ENCODE peak calls at places on chromosome 10, in eight cellular contexts. P is HFFc6; B is fibroblast of lung; U is AG04449; X is SJCRH30; A is astrocyte of the spinal cord; Y is activated naive CD4-positive, alpha-beta T cell; Q is GM23248. O is an unnamed sample.

GRCh38 chr10:127852456-127852855 is 40.3 kb downstream of the CLRN3 start:
- DNase-seq in X (no peak), B (no peak), A (no peak), Y (no peak), Q (no peak), P (no peak), U (no peak), O (no peak)

GRCh38 chr10:131083915-131084790 is 227.4 kb downstream of the TCERG1L start:
- DNase-seq in U (no peak), A (no peak), X (no peak), Q (no peak), Y (no peak), B (no peak), P (no peak), O (peak)

GRCh38 chr10:110613341-110613995 is 30.7 kb upstream of the RBM20 start:
- DNase-seq in U (no peak), P (no peak), Q (no peak), A (no peak), B (no peak), Y (no peak), X (no peak), O (no peak)

GRCh38 chr10:132875435-132875834 is 66.9 kb downstream of the CFAP46 start:
- DNase-seq in Y (no peak), A (no peak), X (no peak), P (no peak), U (no peak), Q (no peak), B (no peak), O (peak)

GRCh38 chr10:85492684-85493083 is 873.9 kb downstream of the GRID1 start:
- DNase-seq in U (no peak), Q (no peak), A (no peak), Y (no peak), P (no peak), X (no peak), B (no peak), O (no peak)

GRCh38 chr10:123633106-123633505 is 33.0 kb upstream of the GPR26 start:
- DNase-seq in B (no peak), Q (peak), Y (no peak), U (no peak), X (no peak), P (no peak), A (no peak), O (no peak)

GRCh38 chr10:49163741-49164140 is 24.4 kb downstream of the TMEM273 start:
- DNase-seq in U (peak), A (peak), B (peak), X (no peak), P (peak), Y (no peak), Q (peak), O (no peak)

GRCh38 chr10:22473044-22473443 is 127.7 kb downstream of the SPAG6 start:
- DNase-seq in P (no peak), Q (no peak), Y (no peak), A (no peak), U (no peak), X (no peak), B (no peak), O (no peak)

GRCh38 chr10:103592186-103593021 is 98.9 kb downstream of the NEURL1 start:
- DNase-seq in A (peak), P (no peak), X (peak), Q (peak), B (peak), Y (no peak), U (no peak), O (no peak)

GRCh38 chr10:79410315-79411094 is 34.9 kb downstream of the ZCCHC24 start:
- DNase-seq in Y (no peak), P (no peak), A (no peak), X (no peak), U (no peak), Q (no peak), B (no peak), O (peak)

GRCh38 chr10:88374392-88375145 is 208.5 kb downstream of the RNLS start:
- DNase-seq in P (no peak), Q (no peak), X (no peak), B (no peak), Y (no peak), A (no peak), U (no peak), O (no peak)

GRCh38 chr10:70540789-70541360 is 61.7 kb downstream of the PRF1 start:
- DNase-seq in A (no peak), U (no peak), X (no peak), P (no peak), B (no peak), Y (no peak), Q (no peak), O (no peak)

GRCh38 chr10:4283841-4284610 is 499.0 kb upstream of the KLF6 start:
- DNase-seq in X (no peak), B (peak), Y (no peak), U (peak), Q (peak), A (peak), P (peak), O (no peak)

GRCh38 chr10:20147679-20148078 is 331.4 kb downstream of the PLXDC2 start:
- DNase-seq in P (no peak), X (peak), A (no peak), B (no peak), U (no peak), Y (no peak), Q (no peak), O (no peak)

GRCh38 chr10:101216207-101216607 is 13.1 kb downstream of the LBX1 start:
- DNase-seq in P (no peak), Y (no peak), B (no peak), A (no peak), X (no peak), Q (no peak), U (no peak), O (no peak)

GRCh38 chr10:102120987-102121738 is 995 bp upstream of the LDB1 start:
- DNase-seq in X (peak), Q (peak), U (no peak), B (peak), A (peak), P (peak), Y (no peak), O (peak)

GRCh38 chr10:69479241-69479730 is 28.0 kb downstream of the TSPAN15 start:
- DNase-seq in X (peak), B (no peak), Q (no peak), P (no peak), Y (no peak), A (no peak), U (no peak), O (peak)

GRCh38 chr10:91185239-91185875 is 35.1 kb upstream of the PCGF5 start:
- DNase-seq in A (peak), X (no peak), Y (no peak), U (no peak), Q (peak), P (peak), B (peak), O (no peak)

GRCh38 chr10:100183482-100183881 is 2.3 kb downstream of the ERLIN1 start:
- DNase-seq in Q (peak), P (no peak), B (peak), U (no peak), A (no peak), Y (no peak), X (no peak), O (no peak)

GRCh38 chr10:132270256-132270655 is 37.5 kb downstream of the STK32C start:
- DNase-seq in U (no peak), Y (no peak), P (no peak), A (no peak), Q (no peak), B (no peak), X (no peak), O (peak)

GRCh38 chr10:12432402-12433189 is 83.2 kb downstream of the CAMK1D start:
- DNase-seq in U (no peak), Y (no peak), A (no peak), Q (no peak), X (no peak), B (no peak), P (no peak), O (no peak)

GRCh38 chr10:58462863-58463507 is 49.7 kb upstream of the BICC1 start:
- DNase-seq in B (no peak), Q (no peak), P (no peak), X (no peak), Y (no peak), A (no peak), U (no peak), O (no peak)

GRCh38 chr10:121854809-121855445 is 72.9 kb downstream of the ATE1 start:
- DNase-seq in Y (no peak), P (no peak), X (no peak), Q (no peak), U (no peak), B (no peak), A (no peak), O (no peak)

GRCh38 chr10:58044072-58044471 is 223.6 kb downstream of the IPMK start:
- DNase-seq in B (no peak), P (peak), A (peak), U (peak), Q (peak), X (no peak), Y (no peak), O (no peak)

O was measured in Right ventricle myocardium inferior.